ENCODE peak calls at places on chromosomes 6 and 20, in nine cellular contexts. Q is fibroblast of lung, L is H9, A is cardiac muscle cell, M is adrenal gland, D is GM23248, U is pancreas, S is transverse colon, B is psoas muscle. K is an unnamed sample.

GRCh38 chr6:160487116-160487515 is 138.9 kb downstream of the SLC22A3 start:
- DNase-seq in L (no peak), D (no peak), S (no peak), B (no peak), A (no peak), M (no peak), Q (no peak), U (no peak), K (no peak)

GRCh38 chr20:12414446-12415274 is 497.0 kb downstream of the BTBD3 start:
- DNase-seq in M (peak; percentile 21), B (no peak), Q (no peak), A (peak; percentile 19), S (no peak), U (no peak), L (no peak), D (no peak), K (no peak)

GRCh38 chr20:46545077-46545826 is 5.2 kb downstream of the OCSTAMP start:
- DNase-seq in B (no peak), L (no peak), S (no peak), D (peak; percentile 15), Q (peak; percentile 75), U (no peak), M (no peak), A (no peak), K (no peak)

GRCh38 chr20:3258429-3258828 is 19.4 kb upstream of the SLC4A11 start:
- DNase-seq in A (no peak), L (no peak), D (no peak), Q (no peak), U (no peak), B (no peak), M (no peak), S (no peak), K (no peak)

GRCh38 chr6:85455627-85456026 is 5.7 kb downstream of the NT5E start:
- DNase-seq in U (no peak), D (no peak), A (no peak), B (no peak), M (no peak), Q (no peak), S (no peak), L (no peak), K (no peak)

GRCh38 chr20:47330933-47331708 is 25.4 kb downstream of the ZMYND8 start:
- DNase-seq in S (peak; percentile 51), D (peak; percentile 95), B (peak; percentile 18), U (no peak), Q (peak; percentile 92), A (no peak), L (no peak), M (peak; percentile 78), K (peak; percentile 87)

GRCh38 chr6:52415333-52415732 is 4.8 kb upstream of the EFHC1 start:
- DNase-seq in S (no peak), B (no peak), M (no peak), A (no peak), U (no peak), Q (no peak), L (no peak), D (no peak), K (no peak)

GRCh38 chr20:40251284-40251932 is 437.6 kb downstream of the MAFB start:
- DNase-seq in B (no peak), M (peak; percentile 62), S (peak; percentile 18), A (peak; percentile 19), L (peak; percentile 77), Q (peak; percentile 36), D (peak; percentile 60), U (no peak), K (peak; percentile 17)

GRCh38 chr6:35291491-35291890 is 6.1 kb upstream of the DEF6 start:
- DNase-seq in U (no peak), D (no peak), M (no peak), B (no peak), S (no peak), L (no peak), A (no peak), Q (no peak), K (no peak)

GRCh38 chr20:33827629-33828325 is 16.6 kb downstream of the CHMP4B start:
- DNase-seq in U (no peak), B (no peak), Q (no peak), D (no peak), M (no peak), A (no peak), S (no peak), L (no peak), K (no peak)

DNA sequence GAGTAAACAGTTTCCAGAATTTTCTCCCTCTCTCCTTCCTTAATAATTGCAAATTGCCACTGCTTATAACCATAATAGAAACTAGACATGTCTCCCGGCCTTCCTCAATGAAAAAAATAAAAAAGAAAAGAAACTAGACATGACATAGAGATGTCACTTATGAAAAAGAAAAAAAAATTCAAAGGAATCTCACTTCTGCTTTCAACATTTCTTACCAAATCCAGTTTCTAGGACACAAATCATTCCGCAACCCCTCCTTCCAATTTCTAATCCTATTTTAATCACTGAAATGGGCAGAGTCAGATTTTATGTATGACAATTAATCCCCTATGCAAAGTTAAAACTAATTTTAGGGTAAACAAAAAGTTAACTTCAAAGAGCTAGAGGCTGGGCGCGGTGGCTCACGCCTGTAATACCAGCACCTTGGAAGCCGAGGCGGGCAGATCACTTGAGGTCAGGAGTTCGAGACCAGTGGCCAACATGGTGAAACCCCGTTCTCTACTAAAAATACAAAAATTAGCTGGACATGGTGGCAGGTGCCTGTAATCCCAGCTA is 40.1 kb upstream of the EEF1A1 start:
- DNase-seq in U (no peak), A (no peak), Q (no peak), B (no peak), D (no peak), S (no peak), M (no peak), L (no peak), K (no peak)
- H3K4me1 ChIP-seq in U (no peaks in the 10 kb centered on the region), A (peaks cover 3% of the 10 kb centered on the region), Q (no peaks in the 10 kb centered on the region), B (no peaks in the 10 kb centered on the region), D (no peaks in the 10 kb centered on the region), S (no peaks in the 10 kb centered on the region), M (no peaks in the 10 kb centered on the region), L (peaks cover 7% of the 10 kb centered on the region), K (peaks cover 3% of the 10 kb centered on the region)

GRCh38 chr6:111846511-111847409 is 26.5 kb downstream of the FYN start:
- DNase-seq in S (no peak), Q (no peak), A (no peak), U (no peak), D (peak; percentile 43), L (no peak), M (no peak), B (peak; percentile 17), K (no peak)

GRCh38 chr6:111846061-111846460 is 27.2 kb downstream of the FYN start:
- DNase-seq in A (no peak), S (no peak), M (no peak), U (no peak), D (no peak), Q (no peak), L (no peak), B (no peak), K (no peak)

GRCh38 chr6:111848262-111848661 is 25.0 kb downstream of the FYN start:
- DNase-seq in A (no peak), B (no peak), S (no peak), D (no peak), U (no peak), Q (no peak), L (no peak), M (no peak), K (no peak)

GRCh38 chr6:111850288-111850937 is 22.8 kb downstream of the FYN start:
- DNase-seq in B (no peak), L (no peak), S (no peak), A (no peak), U (no peak), D (no peak), Q (no peak), M (no peak), K (no peak)

DNA sequence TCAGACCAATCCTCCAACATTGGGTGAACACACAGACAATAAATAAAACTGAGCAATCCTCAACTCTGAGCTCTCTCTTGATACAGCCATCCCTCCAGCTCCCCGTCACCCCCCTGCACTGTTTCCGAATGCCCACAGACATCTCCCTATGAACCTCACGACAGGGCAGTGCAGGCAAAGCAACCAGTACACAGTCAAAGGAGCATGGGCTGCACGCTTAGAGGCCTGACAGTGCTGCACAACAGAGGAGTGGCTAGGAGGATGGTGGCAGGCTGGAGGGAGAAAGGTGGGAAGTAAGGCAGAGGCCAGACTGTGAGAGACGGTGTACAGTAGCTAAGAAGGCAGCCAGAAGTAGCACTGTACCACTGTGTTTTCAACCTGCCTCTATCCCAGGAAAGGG is 24.0 kb downstream of the FYN start:
- DNase-seq in M (no peak), S (no peak), U (no peak), Q (no peak), L (no peak), D (no peak), B (no peak), A (no peak), K (no peak)
- H3K4me1 ChIP-seq in M (no peaks in the 10 kb centered on the region), S (peaks cover 2% of the 10 kb centered on the region), U (no peaks in the 10 kb centered on the region), Q (no peaks in the 10 kb centered on the region), L (peaks cover 19% of the 10 kb centered on the region), D (peaks cover 26% of the 10 kb centered on the region), B (no peaks in the 10 kb centered on the region), A (peaks cover 45% of the 10 kb centered on the region), K (peaks cover 8% of the 10 kb centered on the region)

DNA sequence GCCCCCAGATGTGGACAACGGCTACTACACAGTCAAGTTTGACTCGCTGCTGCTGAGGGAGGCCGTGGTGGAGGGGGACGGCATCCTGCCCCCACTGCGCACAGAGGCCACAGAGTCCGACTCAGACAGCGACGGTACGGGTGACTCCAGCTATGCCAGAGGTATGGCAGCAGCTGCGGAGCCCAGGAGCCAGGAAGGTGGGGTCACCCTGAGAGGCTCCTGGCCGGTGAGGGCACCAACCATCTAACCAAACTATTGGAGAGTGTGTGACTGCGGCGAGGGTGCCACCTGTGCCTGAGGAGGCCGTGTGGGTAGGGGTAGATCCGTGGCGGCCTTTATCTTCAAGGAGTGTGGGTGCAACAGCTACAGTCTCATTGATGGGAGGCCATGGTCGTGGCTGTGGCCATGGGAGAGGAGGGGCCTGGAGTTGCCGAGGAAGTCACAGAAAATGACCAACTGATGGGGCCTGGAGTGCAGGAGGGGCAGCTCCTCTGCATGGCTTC is 2.8 kb upstream of the LIME1 start:
- DNase-seq in D (no peak), Q (no peak), U (no peak), S (no peak), L (no peak), B (no peak), M (no peak), A (no peak), K (no peak)
- H3K4me1 ChIP-seq in D (no peaks in the 10 kb centered on the region), Q (no peaks in the 10 kb centered on the region), U (peaks cover 10% of the 10 kb centered on the region), S (peaks cover 25% of the 10 kb centered on the region), L (no peaks in the 10 kb centered on the region), B (peaks cover 6% of the 10 kb centered on the region), M (peaks cover 19% of the 10 kb centered on the region), A (peaks cover 10% of the 10 kb centered on the region), K (no peaks in the 10 kb centered on the region)

GRCh38 chr6:108120311-108120710 is 45.5 kb upstream of the NR2E1 start:
- DNase-seq in L (peak; percentile 41), A (no peak), D (no peak), S (no peak), U (no peak), B (no peak), Q (no peak), M (no peak), K (no peak)

GRCh38 chr6:108117427-108118358 is 43.2 kb upstream of the OSTM1 start:
- DNase-seq in S (peak; percentile 51), D (peak; percentile 41), M (peak; percentile 42), A (peak; percentile 23), U (peak; percentile 75), Q (peak; percentile 18), B (peak; percentile 31), L (peak; percentile 71), K (peak; percentile 19)

GRCh38 chr6:108118791-108119211 is 44.3 kb upstream of the OSTM1 start:
- DNase-seq in U (no peak), S (no peak), Q (peak; percentile 19), L (peak; percentile 30), D (peak; percentile 39), B (no peak), M (peak; percentile 8), A (no peak), K (peak; percentile 30)

GRCh38 chr6:108118359-108118724 is 43.8 kb upstream of the OSTM1 start:
- DNase-seq in S (no peak), U (no peak), Q (no peak), M (no peak), D (no peak), L (no peak), A (no peak), B (no peak), K (no peak)

GRCh38 chr6:108119212-108120141 is 44.9 kb upstream of the OSTM1 start:
- DNase-seq in S (no peak), M (no peak), U (peak; percentile 58), Q (no peak), A (peak; percentile 13), B (no peak), D (no peak), L (peak; percentile 57), K (no peak)
- H3K4me1 ChIP-seq in S (peaks cover 36% of the 10 kb centered on the region), M (peaks cover 10% of the 10 kb centered on the region), U (peaks cover 11% of the 10 kb centered on the region), Q (no peaks in the 10 kb centered on the region), A (peaks cover 8% of the 10 kb centered on the region), B (peaks cover 17% of the 10 kb centered on the region), D (no peaks in the 10 kb centered on the region), L (peaks cover 6% of the 10 kb centered on the region), K (peaks cover 20% of the 10 kb centered on the region)